ENCODE peak calls at places on chromosomes 4 and X, in four cellular contexts. Q is H9, B is H1, D is IMR-90. P is an unnamed sample.

GRCh38 chr4:24632011-24632410 is 47.7 kb upstream of the DHX15 start:
- DNase-seq in Q (no peak), B (no peak), D (no peak), P (no peak)

GRCh38 chr4:149264093-149264733 is 551.4 kb downstream of the IQCM start:
- DNase-seq in Q (peak; percentile 46), B (no peak), D (peak; percentile 74), P (peak; percentile 73)

GRCh38 chrX:323721-324628 is 5.4 kb upstream of the GTPBP6 start:
- DNase-seq in Q (peak; percentile 82), B (no peak), D (peak; percentile 58), P (peak; percentile 83)

GRCh38 chr4:17785858-17786257 is 4.4 kb upstream of the FAM184B start:
- DNase-seq in Q (no peak), B (no peak), D (no peak), P (no peak)

GRCh38 chr4:124941267-124941666 is 228.7 kb upstream of the ANKRD50 start:
- DNase-seq in Q (no peak), B (no peak), D (peak; percentile 24), P (no peak)

GRCh38 chrX:29662759-29663503 is 552.4 kb upstream of the MAGEB2 start:
- DNase-seq in Q (no peak), B (no peak), D (peak; percentile 98), P (peak; percentile 55)

GRCh38 chr4:40197879-40198689 is 1.3 kb downstream of the RHOH start:
- DNase-seq in Q (no peak), B (no peak), D (no peak), P (peak; percentile 68)

GRCh38 chr4:789571-790465 is 36.1 kb downstream of the CPLX1 start:
- DNase-seq in Q (no peak), B (no peak), D (no peak), P (no peak)

GRCh38 chrX:55522577-55523254 is 33.1 kb upstream of the USP51 start:
- DNase-seq in Q (no peak), B (no peak), D (no peak), P (no peak)

DNA sequence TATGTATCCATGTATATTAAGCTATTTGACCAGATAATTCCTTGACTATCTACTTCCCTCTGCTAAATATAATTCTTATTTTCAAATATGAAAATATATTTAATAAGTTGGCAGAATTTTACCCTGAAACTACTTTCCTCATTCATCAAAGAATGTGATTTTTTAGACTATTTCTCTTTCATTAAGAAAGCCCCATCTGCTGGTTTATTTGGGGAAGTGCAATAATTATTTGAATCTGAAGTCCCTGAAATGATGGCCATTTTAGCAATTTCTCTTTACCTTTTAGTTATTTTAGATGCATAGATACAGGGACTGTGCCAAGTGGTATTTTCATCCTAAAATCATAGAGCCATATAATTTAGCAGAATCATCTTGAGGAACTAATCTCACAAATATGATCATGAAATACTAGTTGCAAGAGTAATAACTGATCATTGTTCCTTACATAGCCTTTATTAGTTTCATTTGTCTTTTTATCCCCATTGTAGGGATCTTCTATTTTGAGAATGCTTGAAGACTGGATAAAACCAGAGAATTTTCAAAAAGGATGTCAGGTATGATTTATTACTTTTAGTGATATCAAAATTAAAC is 39.0 kb downstream of the ENPEP start:
- DNase-seq in Q (no peak), B (no peak), D (peak; percentile 30), P (peak; percentile 40)
- H3K56ac ChIP-seq in Q (no peak overlapping the region), B (no peak overlapping the region), D (no peak overlapping the region), P (no peak overlapping the region)

GRCh38 chr4:10958226-10958856 is 273.8 kb upstream of the CLNK start:
- DNase-seq in Q (no peak), B (no peak), D (no peak), P (peak; percentile 78)
- H2BK15ac ChIP-seq in Q (no peak overlapping the region), B (no peak overlapping the region), D (no peak overlapping the region), P (no peak overlapping the region)

GRCh38 chr4:42265782-42266602 is 113.5 kb upstream of the BEND4 start:
- DNase-seq in Q (no peak), B (no peak), D (no peak), P (no peak)

GRCh38 chr4:42267724-42268123 is 115.3 kb upstream of the BEND4 start:
- DNase-seq in Q (no peak), B (no peak), D (no peak), P (no peak)

GRCh38 chr4:42271096-42271495 is 118.6 kb upstream of the BEND4 start:
- DNase-seq in Q (peak; percentile 53), B (no peak), D (no peak), P (no peak)

GRCh38 chr4:42262701-42263490 is 110.4 kb upstream of the BEND4 start:
- DNase-seq in Q (no peak), B (no peak), D (no peak), P (no peak)

GRCh38 chr4:42268824-42269223 is 116.4 kb upstream of the BEND4 start:
- DNase-seq in Q (no peak), B (no peak), D (no peak), P (no peak)
- H3K56ac ChIP-seq in Q (no peak overlapping the region), B (no peak overlapping the region), D (no peak overlapping the region), P (no peak overlapping the region)

GRCh38 chr4:102760645-102761477 is at the start of gene MANBA:
- DNase-seq in Q (peak; percentile 90), B (peak; percentile 54), D (peak; percentile 69), P (peak; percentile 93)
- H2BK15ac ChIP-seq in Q (no peak within 1 kb of the TSS), B (peak within 1 kb of the TSS; percentile 74), D (peak within 1 kb of the TSS; percentile 55), P (no peak within 1 kb of the TSS)

GRCh38 chr4:130812117-130812765 is 1716.3 kb downstream of the C4orf33 start:
- DNase-seq in Q (no peak), B (no peak), D (no peak), P (no peak)

GRCh38 chr4:130808492-130808891 is 1712.5 kb downstream of the C4orf33 start:
- DNase-seq in Q (no peak), B (no peak), D (no peak), P (peak; percentile 45)
- H3K56ac ChIP-seq in Q (no peak overlapping the region), B (no peak overlapping the region), D (no peak overlapping the region), P (no peak overlapping the region)

GRCh38 chr4:3514806-3515421 is 17.3 kb downstream of the LRPAP1 start:
- DNase-seq in Q (peak; percentile 67), B (no peak), D (no peak), P (peak; percentile 55)
- H2BK15ac ChIP-seq in Q (no peak overlapping the region), B (no peak overlapping the region), D (no peak overlapping the region), P (no peak overlapping the region)

DNA sequence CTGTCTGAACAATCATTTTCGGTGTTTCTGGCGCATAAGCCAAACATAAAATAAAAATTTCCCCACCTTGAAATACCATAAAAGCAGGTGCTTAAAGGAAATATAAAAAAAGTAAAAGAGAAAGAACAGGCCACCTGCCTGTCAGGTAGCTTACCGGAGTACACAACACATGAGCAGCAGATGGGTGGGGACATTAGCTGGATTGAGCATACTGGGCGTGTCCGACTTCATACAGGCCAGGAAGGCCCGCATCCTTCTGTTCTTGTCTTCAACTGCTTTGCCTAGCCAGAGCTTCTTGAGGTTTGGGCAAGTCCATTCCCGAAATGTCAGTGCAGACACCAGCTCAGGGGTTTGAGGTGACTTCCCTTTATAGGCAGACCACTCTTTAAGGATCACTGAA is 66.7 kb downstream of the FAM120C start:
- DNase-seq in Q (peak; percentile 26), B (no peak), D (no peak), P (no peak)
- H3K56ac ChIP-seq in Q (no peak overlapping the region), B (no peak overlapping the region), D (no peak overlapping the region), P (no peak overlapping the region)

DNA sequence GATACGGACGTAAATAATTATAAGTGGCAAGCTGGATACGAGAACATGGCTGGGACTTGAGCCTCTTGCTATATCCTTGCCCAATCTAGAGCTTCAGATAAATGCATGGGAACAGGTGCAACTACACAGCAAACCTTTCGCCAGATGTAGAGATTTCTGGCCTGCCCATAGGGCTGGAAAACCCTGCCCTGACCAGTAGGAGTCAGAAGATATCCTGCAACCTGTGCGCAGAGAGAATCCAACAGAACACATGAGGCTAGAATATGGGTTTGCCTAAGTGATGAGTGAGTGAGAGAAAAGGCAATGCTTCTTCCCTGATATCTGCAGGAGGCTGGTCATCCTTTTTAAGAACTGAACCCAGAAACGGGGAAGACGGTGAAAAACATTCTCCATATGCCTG is 805.3 kb upstream of the TENM3 start:
- DNase-seq in Q (no peak), B (no peak), D (no peak), P (peak; percentile 2)
- H2BK15ac ChIP-seq in Q (no peak overlapping the region), B (no peak overlapping the region), D (no peak overlapping the region), P (no peak overlapping the region)

GRCh38 chrX:150329282-150329681 is 33.8 kb upstream of the MAMLD1 start:
- DNase-seq in Q (peak; percentile 50), B (no peak), D (no peak), P (peak; percentile 40)

GRCh38 chrX:150334100-150334499 is 29.0 kb upstream of the MAMLD1 start:
- DNase-seq in Q (no peak), B (no peak), D (no peak), P (no peak)

GRCh38 chrX:150332023-150332422 is 31.1 kb upstream of the MAMLD1 start:
- DNase-seq in Q (no peak), B (no peak), D (no peak), P (no peak)

GRCh38 chrX:150326843-150327242 is 36.3 kb upstream of the MAMLD1 start:
- DNase-seq in Q (no peak), B (no peak), D (peak; percentile 7), P (no peak)

DNA sequence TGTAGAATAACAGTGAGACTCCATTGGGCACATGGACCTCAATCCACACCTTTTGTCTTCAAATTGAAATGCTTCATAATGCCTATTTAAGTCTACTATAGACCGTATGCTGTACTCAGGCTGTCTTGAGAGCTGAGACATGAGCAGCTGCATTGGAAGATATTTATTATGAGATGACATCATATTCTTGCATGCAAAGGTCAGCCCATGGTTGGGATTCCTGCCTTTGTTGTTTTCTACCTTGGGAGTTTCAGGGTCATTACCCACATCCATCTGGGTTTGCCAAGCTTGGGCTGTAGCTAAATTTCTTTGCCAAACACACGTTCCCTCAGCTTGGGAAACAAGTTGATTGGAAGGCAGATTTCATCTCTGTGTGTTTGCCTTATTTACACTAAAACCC is 33.2 kb upstream of the MAMLD1 start:
- DNase-seq in Q (no peak), B (no peak), D (peak; percentile 26), P (no peak)
- H3K56ac ChIP-seq in Q (no peak overlapping the region), B (no peak overlapping the region), D (no peak overlapping the region), P (no peak overlapping the region)